ENCODE peak calls at places on chromosomes 16 and 17, in five cellular contexts. Y is GM12864, N is endothelial cell, O is heart left ventricle, L is germinal center. X is an unnamed sample.

GRCh38 chr17:3535253-3535995 is 22.2 kb downstream of the TRPV3 start:
- DNase-seq in O (peak), L (peak), Y (no peak), N (peak), X (peak)

GRCh38 chr16:1884155-1884760 is 12.3 kb upstream of the MEIOB start:
- DNase-seq in O (no peak), Y (no peak), N (no peak), L (no peak), X (no peak)

GRCh38 chr17:45087978-45088377 is 26.9 kb downstream of the NMT1 start:
- DNase-seq in N (no peak), O (no peak), Y (no peak), L (no peak), X (no peak)

GRCh38 chr17:45225051-45225700 is 3.5 kb downstream of the FMNL1 start:
- DNase-seq in O (no peak), N (no peak), Y (no peak), L (no peak), X (peak)

GRCh38 chr16:54636221-54636793 is 294.4 kb upstream of the IRX5 start:
- DNase-seq in O (no peak), N (no peak), Y (no peak), L (no peak), X (no peak)

GRCh38 chr17:62919388-62919787 is 46.6 kb upstream of the TANC2 start:
- DNase-seq in O (no peak), L (no peak), Y (no peak), N (no peak), X (no peak)

GRCh38 chr17:6463616-6464445 is 19.6 kb downstream of the PIMREG start:
- DNase-seq in L (no peak), Y (no peak), N (no peak), O (no peak), X (no peak)

GRCh38 chr16:1165511-1165910 is 12.6 kb downstream of the CACNA1H start:
- DNase-seq in N (no peak), L (no peak), O (no peak), Y (no peak), X (no peak)

GRCh38 chr16:31076319-31076718 is 2.1 kb downstream of the ZNF646 start:
- DNase-seq in Y (no peak), N (no peak), O (no peak), L (no peak), X (no peak)

GRCh38 chr17:64341181-64341580 is 49.5 kb downstream of the PECAM1 start:
- DNase-seq in Y (no peak), L (no peak), O (no peak), N (no peak), X (no peak)